ENCODE peak calls at places on chromosomes 4 and X, in seven cellular contexts. J, Q, D, K, W, O and A are unnamed samples.

GRCh38 chr4:173529505-173530325 is at the start of gene HAND2:
- DNase-seq in J (no peak), Q (peak), D (peak), K (no peak), W (no peak), O (peak), A (peak)

GRCh38 chr4:33930497-33930896 is 2313.8 kb downstream of the ARAP2 start:
- DNase-seq in J (no peak), Q (no peak), D (peak), K (peak), W (no peak), O (no peak), A (no peak)

GRCh38 chr4:53014368-53014767 is 152.3 kb downstream of the RASL11B start:
- DNase-seq in J (no peak), Q (no peak), D (no peak), K (no peak), W (no peak), O (no peak), A (no peak)

GRCh38 chr4:31016322-31017061 is 296.3 kb downstream of the PCDH7 start:
- DNase-seq in J (no peak), Q (peak), D (no peak), K (no peak), W (no peak), O (no peak), A (peak)

GRCh38 chr4:40656221-40656863 is 26.7 kb upstream of the RBM47 start:
- DNase-seq in J (peak), Q (no peak), D (no peak), K (no peak), W (no peak), O (no peak), A (no peak)

GRCh38 chr4:138242076-138242829 is at the start of gene SLC7A11:
- DNase-seq in J (peak), Q (peak), D (peak), K (peak), W (no peak), O (peak), A (peak)

GRCh38 chr4:8200302-8200975 is 1.3 kb downstream of the SH3TC1 start:
- DNase-seq in J (no peak), Q (peak), D (no peak), K (no peak), W (peak), O (no peak), A (no peak)

GRCh38 chr4:133149932-133150642 is 993 bp downstream of the PCDH10 start:
- DNase-seq in J (no peak), Q (no peak), D (no peak), K (no peak), W (peak), O (no peak), A (no peak)

GRCh38 chr4:48093949-48094550 is 40.0 kb downstream of the TXK start:
- DNase-seq in J (no peak), Q (peak), D (no peak), K (peak), W (no peak), O (peak), A (peak)

GRCh38 chrX:16804923-16805464 is 18.7 kb downstream of the TXLNG start:
- DNase-seq in J (no peak), Q (no peak), D (no peak), K (no peak), W (no peak), O (no peak), A (no peak)

GRCh38 chr4:7062816-7063215 is 5.0 kb downstream of the GRPEL1 start:
- DNase-seq in J (no peak), Q (no peak), D (peak), K (no peak), W (no peak), O (no peak), A (no peak)

GRCh38 chrX:39802354-39802753 is 295.4 kb downstream of the BCOR start:
- DNase-seq in J (no peak), Q (no peak), D (no peak), K (no peak), W (no peak), O (no peak), A (no peak)

GRCh38 chr4:185307136-185307950 is 88.4 kb downstream of the LRP2BP start:
- DNase-seq in J (peak), Q (peak), D (no peak), K (peak), W (no peak), O (no peak), A (peak)

GRCh38 chr4:185305979-185306442 is 89.7 kb downstream of the LRP2BP start:
- DNase-seq in J (no peak), Q (peak), D (peak), K (peak), W (no peak), O (no peak), A (peak)

GRCh38 chr4:185309770-185310169 is 86.0 kb downstream of the LRP2BP start:
- DNase-seq in J (peak), Q (no peak), D (no peak), K (no peak), W (no peak), O (no peak), A (no peak)

GRCh38 chr4:185304944-185305690 is 90.6 kb downstream of the LRP2BP start:
- DNase-seq in J (peak), Q (peak), D (peak), K (peak), W (no peak), O (no peak), A (peak)

GRCh38 chr4:185304541-185304940 is 91.2 kb downstream of the LRP2BP start:
- DNase-seq in J (no peak), Q (no peak), D (peak), K (no peak), W (no peak), O (no peak), A (no peak)
- H3K9ac ChIP-seq in J (peak), Q (no peak), D (no peak), K (no peak), W (no peak), O (no peak), A (no peak)

GRCh38 chrX:21947671-21948070 is 7.2 kb downstream of the SMS start:
- DNase-seq in J (no peak), Q (no peak), D (no peak), K (no peak), W (no peak), O (no peak), A (peak)
- H3K27ac ChIP-seq in J (no peak), Q (no peak), D (peak), K (peak), W (peak), O (no peak), A (peak)

DNA sequence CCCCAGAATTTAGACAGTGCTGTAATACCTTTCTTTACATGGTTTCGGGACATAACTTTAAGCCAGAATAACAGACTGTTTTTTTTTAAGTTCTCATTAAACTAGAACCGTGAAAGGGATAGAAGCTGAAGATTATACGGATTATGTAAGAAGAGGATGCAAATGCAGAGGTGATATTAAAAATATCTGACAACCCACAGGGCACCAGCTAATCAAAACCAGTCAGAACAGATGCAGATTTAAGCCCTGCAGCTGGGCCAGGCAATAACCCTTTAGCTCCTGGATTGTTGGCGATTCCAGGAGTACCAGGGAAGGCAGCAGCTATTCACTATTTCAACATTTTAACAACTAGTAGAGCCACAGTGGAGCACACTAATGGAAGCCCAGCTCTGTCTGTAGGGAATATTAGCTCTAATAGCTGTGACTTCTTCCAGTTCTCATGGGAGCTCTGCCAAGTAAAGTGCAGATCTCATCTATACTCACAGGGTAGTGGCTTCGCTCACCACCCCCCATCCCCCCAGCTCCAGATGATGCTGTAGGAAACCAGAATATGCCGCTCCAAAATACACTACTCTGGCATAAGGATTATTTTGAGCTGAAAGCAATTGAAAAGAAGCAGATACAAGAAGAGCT is 13.9 kb downstream of the SCD5 start:
- DNase-seq in J (no peak), Q (no peak), D (peak), K (peak), W (no peak), O (no peak), A (peak)
- H3K9ac ChIP-seq in J (no peak), Q (no peak), D (peak), K (peak), W (peak), O (no peak), A (peak)

DNA sequence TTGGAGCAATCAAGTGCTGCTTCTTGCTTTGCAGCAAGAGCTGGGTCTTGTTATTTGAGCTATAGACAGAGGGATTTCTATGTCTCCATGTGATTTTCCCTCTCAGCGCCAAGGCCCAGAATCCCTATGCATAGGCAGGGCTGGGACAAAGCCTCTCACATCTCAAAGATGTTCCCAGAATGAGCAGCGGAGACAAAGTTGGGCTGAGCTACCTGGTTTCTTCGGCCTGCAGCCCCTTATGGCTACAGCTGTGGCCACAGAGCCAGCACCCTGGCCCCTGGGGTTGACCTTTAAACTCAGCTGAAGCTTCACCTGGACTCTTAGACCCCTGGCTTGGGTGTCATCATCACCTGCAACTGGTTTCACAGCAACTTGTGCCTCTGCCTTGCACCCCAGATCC is 20.0 kb downstream of the PJA1 start:
- DNase-seq in J (no peak), Q (no peak), D (no peak), K (no peak), W (no peak), O (no peak), A (peak)
- H3K27ac ChIP-seq in J (no peak), Q (no peak), D (no peak), K (no peak), W (no peak), O (no peak), A (peak)

GRCh38 chr4:183797041-183797444 is 108.1 kb upstream of the STOX2 start:
- DNase-seq in J (no peak), Q (peak), D (no peak), K (no peak), W (peak), O (peak), A (no peak)
- H3K9ac ChIP-seq in J (no peak), Q (no peak), D (no peak), K (no peak), W (no peak), O (no peak), A (no peak)

DNA sequence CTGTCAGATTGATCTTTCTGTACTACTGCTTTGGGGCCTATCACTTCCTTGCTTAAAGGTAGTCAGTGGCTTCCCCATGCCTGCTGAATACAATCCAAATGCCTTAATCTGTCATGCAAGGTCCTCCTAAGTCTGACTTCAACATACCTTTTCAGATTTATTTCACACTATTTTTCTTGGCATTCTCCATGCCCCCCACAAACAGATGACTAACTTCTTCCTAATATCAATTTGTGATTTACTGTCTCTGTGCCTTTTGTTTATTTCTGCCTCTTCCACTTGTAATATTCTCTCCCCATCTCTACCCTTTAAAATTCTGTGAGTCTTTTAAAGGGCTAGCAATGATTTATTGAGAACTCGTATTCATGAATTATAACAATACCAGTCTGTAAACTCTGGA is 41.8 kb downstream of the OCRL start:
- DNase-seq in J (no peak), Q (no peak), D (no peak), K (no peak), W (no peak), O (no peak), A (no peak)
- H3K27ac ChIP-seq in J (no peak), Q (no peak), D (no peak), K (no peak), W (no peak), O (no peak), A (no peak)

GRCh38 chrX:154730271-154730883 is 20.5 kb downstream of the GAB3 start:
- DNase-seq in J (no peak), Q (no peak), D (peak), K (peak), W (peak), O (no peak), A (no peak)

GRCh38 chrX:154733072-154733425 is 17.8 kb downstream of the GAB3 start:
- DNase-seq in J (no peak), Q (no peak), D (no peak), K (peak), W (no peak), O (no peak), A (no peak)

GRCh38 chrX:154732421-154733071 is 18.3 kb downstream of the GAB3 start:
- DNase-seq in J (no peak), Q (no peak), D (peak), K (peak), W (no peak), O (no peak), A (no peak)

GRCh38 chrX:154731203-154731602 is 19.7 kb downstream of the GAB3 start:
- DNase-seq in J (no peak), Q (no peak), D (no peak), K (no peak), W (no peak), O (no peak), A (no peak)

DNA sequence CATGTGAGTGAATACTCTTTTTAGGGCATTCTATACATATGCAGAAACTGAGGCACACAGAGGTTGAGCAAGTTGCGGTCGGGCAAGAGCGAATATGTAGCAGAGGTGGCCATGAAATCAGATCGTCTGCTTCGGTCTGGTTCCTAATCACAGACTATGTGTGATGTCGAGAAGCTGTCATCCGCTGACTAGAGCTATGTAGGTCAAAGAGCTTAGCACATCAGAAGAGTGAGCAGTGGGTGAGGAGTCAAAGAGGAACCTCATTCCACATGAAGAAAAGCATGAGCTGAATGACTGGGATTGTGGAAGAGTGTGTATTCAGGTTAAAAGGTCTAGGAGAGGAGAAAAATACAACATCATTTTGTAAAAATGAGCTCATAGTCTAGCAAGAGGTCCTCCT is 19.0 kb downstream of the GAB3 start:
- DNase-seq in J (no peak), Q (no peak), D (peak), K (peak), W (no peak), O (no peak), A (no peak)
- H3K9ac ChIP-seq in J (no peak), Q (no peak), D (no peak), K (peak), W (no peak), O (no peak), A (no peak)

GRCh38 chrX:68932611-68933010 is 103.8 kb downstream of the EFNB1 start:
- DNase-seq in J (no peak), Q (no peak), D (no peak), K (peak), W (no peak), O (no peak), A (no peak)
- H3K27ac ChIP-seq in J (no peak), Q (no peak), D (no peak), K (peak), W (no peak), O (no peak), A (no peak)

GRCh38 chr4:620201-620600 is 5.2 kb upstream of the PDE6B start:
- DNase-seq in J (no peak), Q (no peak), D (no peak), K (no peak), W (no peak), O (no peak), A (no peak)
- H3K9ac ChIP-seq in J (no peak), Q (no peak), D (no peak), K (no peak), W (no peak), O (no peak), A (no peak)